ENCODE peak calls at places on chromosomes 12 and 14, in seven cellular contexts. L, N, F, Z, Q, I and X are unnamed samples.

GRCh38 chr14:87175175-87175574 is 817.8 kb downstream of the GALC start:
- DNase-seq in L (no peak), N (no peak), F (no peak), Z (no peak), Q (no peak), I (no peak), X (no peak)

GRCh38 chr12:24496755-24497154 is 452.1 kb downstream of the BCAT1 start:
- DNase-seq in L (no peak), N (no peak), F (no peak), Z (no peak), Q (no peak), I (no peak), X (no peak)

GRCh38 chr14:67335781-67336180 is 23.8 kb downstream of the ATP6V1D start:
- DNase-seq in L (no peak), N (peak), F (no peak), Z (peak), Q (no peak), I (peak), X (no peak)

GRCh38 chr14:73253721-73254120 is 16.4 kb downstream of the PAPLN start:
- DNase-seq in L (no peak), N (no peak), F (no peak), Z (no peak), Q (no peak), I (no peak), X (no peak)

GRCh38 chr14:24880689-24881088 is 169.3 kb downstream of the STXBP6 start:
- DNase-seq in L (no peak), N (no peak), F (no peak), Z (no peak), Q (no peak), I (peak), X (no peak)

GRCh38 chr12:45615268-45615667 is 114.2 kb upstream of the ARID2 start:
- DNase-seq in L (no peak), N (peak), F (no peak), Z (peak), Q (no peak), I (peak), X (no peak)

GRCh38 chr12:104555650-104556049 is 98.9 kb downstream of the CHST11 start:
- DNase-seq in L (no peak), N (no peak), F (no peak), Z (no peak), Q (no peak), I (no peak), X (no peak)

GRCh38 chr12:114936148-114937099 is 252.4 kb upstream of the TBX3 start:
- DNase-seq in L (no peak), N (peak), F (no peak), Z (peak), Q (no peak), I (peak), X (no peak)

GRCh38 chr14:102920273-102920997 is 2.0 kb upstream of the AMN start:
- DNase-seq in L (no peak), N (no peak), F (no peak), Z (no peak), Q (peak), I (no peak), X (no peak)

GRCh38 chr12:24728366-24728765 is 220.5 kb downstream of the BCAT1 start:
- DNase-seq in L (no peak), N (peak), F (no peak), Z (peak), Q (no peak), I (peak), X (no peak)

GRCh38 chr12:103495158-103495782 is 498 bp downstream of the C12orf42 start:
- DNase-seq in L (peak), N (no peak), F (peak), Z (peak), Q (peak), I (no peak), X (no peak)

GRCh38 chr12:67649165-67650126 is 901 bp downstream of the DYRK2 start:
- DNase-seq in L (peak), N (peak), F (peak), Z (no peak), Q (peak), I (no peak), X (peak)

GRCh38 chr12:39692258-39692853 is 72.8 kb upstream of the ABCD2 start:
- DNase-seq in L (no peak), N (peak), F (peak), Z (no peak), Q (no peak), I (peak), X (no peak)

GRCh38 chr12:49962861-49963765 is 1.4 kb downstream of the AQP5 start:
- DNase-seq in L (no peak), N (peak), F (no peak), Z (no peak), Q (no peak), I (no peak), X (peak)

GRCh38 chr12:40921563-40922163 is 229.4 kb downstream of the CNTN1 start:
- DNase-seq in L (no peak), N (peak), F (no peak), Z (peak), Q (no peak), I (peak), X (no peak)

GRCh38 chr12:94644141-94644575 is 6.2 kb downstream of the TMCC3 start:
- DNase-seq in L (no peak), N (peak), F (no peak), Z (no peak), Q (no peak), I (peak), X (peak)

GRCh38 chr12:54341343-54341742 is 16.4 kb downstream of the COPZ1 start:
- DNase-seq in L (no peak), N (no peak), F (no peak), Z (no peak), Q (no peak), I (no peak), X (no peak)

GRCh38 chr14:89378119-89378518 is 38.9 kb downstream of the FOXN3 start:
- DNase-seq in L (no peak), N (no peak), F (peak), Z (no peak), Q (peak), I (peak), X (no peak)

GRCh38 chr12:74365178-74365964 is 172.3 kb upstream of the ATXN7L3B start:
- DNase-seq in L (no peak), N (peak), F (peak), Z (no peak), Q (no peak), I (peak), X (no peak)